ENCODE peak calls at places on chromosomes 13 and 19, in seven cellular contexts. R is activated CD8-positive, alpha-beta T cell treated with anti-CD3 and anti-CD28 coated beads, Interleukin-2, amount 10 ng/mL, durations not matched to agents 7 days and 5 days; M is activated CD4-positive, alpha-beta T cell treated with anti-CD3 and anti-CD28 coated beads, Interleukin-2, amount 50 U/mL, for 4 hours; U is AG08396; K is T-helper 1 cell; Q is mesendoderm; W is stimulated activated CD4-positive, alpha-beta T cell treated with anti-CD3 and anti-CD28 coated beads, Interleukin-1b, Interleukin-23, amount 100 ng/mL, for 24 hours. H is an unnamed sample.

GRCh38 chr13:47672982-47673670 is 327.9 kb downstream of the SUCLA2 start:
- DNase-seq in R (no peak), M (no peak), U (peak), K (no peak), Q (no peak), W (no peak), H (no peak)

GRCh38 chr13:30120133-30120822 is 187.1 kb downstream of the KATNAL1 start:
- DNase-seq in R (no peak), M (no peak), U (no peak), K (no peak), Q (no peak), W (no peak), H (no peak)

GRCh38 chr13:49652691-49653305 is 24.5 kb downstream of the ARL11 start:
- DNase-seq in R (peak), M (no peak), U (peak), K (no peak), Q (peak), W (no peak), H (peak)

GRCh38 chr19:3784607-3785463 is 1.3 kb downstream of the MATK start:
- DNase-seq in R (no peak), M (no peak), U (no peak), K (no peak), Q (peak), W (no peak), H (peak)

GRCh38 chr13:107301724-107302374 is 733.9 kb upstream of the ARGLU1 start:
- DNase-seq in R (no peak), M (no peak), U (no peak), K (no peak), Q (peak), W (no peak), H (no peak)

GRCh38 chr13:111789011-111789410 is 277.9 kb upstream of the SOX1 start:
- DNase-seq in R (no peak), M (no peak), U (peak), K (no peak), Q (no peak), W (no peak), H (no peak)

GRCh38 chr13:66210677-66211076 is 1019.5 kb downstream of the PCDH9 start:
- DNase-seq in R (no peak), M (no peak), U (peak), K (no peak), Q (no peak), W (no peak), H (peak)

GRCh38 chr19:46478356-46478986 is 7.1 kb upstream of the PNMA8A start:
- DNase-seq in R (no peak), M (no peak), U (peak), K (no peak), Q (peak), W (no peak), H (no peak)

GRCh38 chr19:5128251-5128931 is 159.5 kb downstream of the KDM4B start:
- DNase-seq in R (no peak), M (no peak), U (peak), K (no peak), Q (peak), W (no peak), H (no peak)

GRCh38 chr19:2478756-2479555 is 3.0 kb downstream of the GADD45B start:
- DNase-seq in R (peak), M (peak), U (peak), K (peak), Q (peak), W (no peak), H (peak)

GRCh38 chr13:90197722-90198121 is 1149.8 kb upstream of the MIR17HG start:
- DNase-seq in R (no peak), M (no peak), U (no peak), K (no peak), Q (no peak), W (no peak), H (no peak)

GRCh38 chr19:35733180-35734125 is 8.8 kb downstream of the IGFLR1 start:
- DNase-seq in R (no peak), M (no peak), U (no peak), K (no peak), Q (no peak), W (no peak), H (no peak)

GRCh38 chr19:13146763-13147563 is 3.2 kb downstream of the STX10 start:
- DNase-seq in R (no peak), M (no peak), U (no peak), K (no peak), Q (no peak), W (no peak), H (no peak)

GRCh38 chr13:86425127-86425526 is 625.9 kb upstream of the SLITRK6 start:
- DNase-seq in R (no peak), M (no peak), U (no peak), K (no peak), Q (peak), W (no peak), H (no peak)

GRCh38 chr19:1245884-1246816 is 2.2 kb upstream of the MIDN start:
- DNase-seq in R (no peak), M (no peak), U (no peak), K (no peak), Q (no peak), W (no peak), H (no peak)

GRCh38 chr19:679418-680286 is 3.5 kb downstream of the FSTL3 start:
- DNase-seq in R (peak), M (peak), U (peak), K (peak), Q (peak), W (no peak), H (no peak)

GRCh38 chr19:2420490-2420889 is 6.9 kb downstream of the TIMM13 start:
- DNase-seq in R (no peak), M (no peak), U (no peak), K (no peak), Q (no peak), W (no peak), H (no peak)